ENCODE peak calls at places on chromosomes 12 and 14, in four cellular contexts. One of them, this sample, is unnamed.
A peak's percentile ranks its signal among the peaks of the same experiment; 100 is the strongest.

GRCh38 chr14:99754141-99755067 is 38.8 kb upstream of the EML1 start:
- DNase-seq in WTC11: no peak
- DNase-seq in HepG2: no peak
- DNase-seq in K562: no peak
- DNase-seq in this sample: no peak

GRCh38 chr12:8011331-8011730 is 21.2 kb upstream of the FOXJ2 start:
- DNase-seq in K562: no peak
- DNase-seq in HepG2: no peak
- DNase-seq in WTC11: no peak
- DNase-seq in this sample: no peak

GRCh38 chr12:103725398-103725797 is 115.6 kb downstream of the NT5DC3 start:
- DNase-seq in HepG2: no peak
- DNase-seq in K562: no peak
- DNase-seq in WTC11: no peak
- DNase-seq in this sample: no peak

GRCh38 chr14:56482306-56482705 is 97.3 kb upstream of the TMEM260 start:
- DNase-seq in HepG2: no peak
- DNase-seq in K562: peak; percentile 11
- DNase-seq in WTC11: peak; percentile 58
- DNase-seq in this sample: no peak

GRCh38 chr12:26666286-26666685 is 166.7 kb downstream of the ITPR2 start:
- DNase-seq in HepG2: no peak
- DNase-seq in K562: no peak
- DNase-seq in WTC11: no peak
- DNase-seq in this sample: no peak

GRCh38 chr12:84502907-84503787 is 409.5 kb downstream of the SLC6A15 start:
- DNase-seq in HepG2: peak; percentile 16
- DNase-seq in WTC11: peak; percentile 71
- DNase-seq in K562: peak; percentile 8
- DNase-seq in this sample: no peak

GRCh38 chr12:77344651-77345050 is 279.3 kb upstream of the E2F7 start:
- DNase-seq in WTC11: no peak
- DNase-seq in K562: no peak
- DNase-seq in HepG2: no peak
- DNase-seq in this sample: no peak

GRCh38 chr12:42299392-42300308 is 26.2 kb downstream of the ZCRB1 start:
- DNase-seq in HepG2: no peak
- DNase-seq in K562: no peak
- DNase-seq in WTC11: no peak
- DNase-seq in this sample: peak; percentile 97

GRCh38 chr12:7001921-7002591 is 16.2 kb downstream of the LPCAT3 start:
- DNase-seq in HepG2: no peak
- DNase-seq in WTC11: no peak
- DNase-seq in K562: no peak
- DNase-seq in this sample: no peak

GRCh38 chr12:34298971-34299801 is 276.9 kb downstream of the ALG10 start:
- DNase-seq in K562: no peak
- DNase-seq in HepG2: no peak
- DNase-seq in WTC11: no peak
- DNase-seq in this sample: no peak

GRCh38 chr14:71716371-71716770 is 215.9 kb upstream of the RGS6 start:
- DNase-seq in K562: no peak
- DNase-seq in WTC11: no peak
- DNase-seq in HepG2: no peak
- DNase-seq in this sample: no peak

GRCh38 chr14:57420986-57421385 is 30.6 kb downstream of the NAA30 start:
- DNase-seq in WTC11: no peak
- DNase-seq in K562: no peak
- DNase-seq in HepG2: no peak
- DNase-seq in this sample: no peak

GRCh38 chr12:2294651-2295475 is 242.1 kb downstream of the CACNA1C start:
- DNase-seq in HepG2: no peak
- DNase-seq in K562: no peak
- DNase-seq in WTC11: no peak
- DNase-seq in this sample: no peak

GRCh38 chr14:43119672-43120071 is 1387.4 kb downstream of the FSCB start:
- DNase-seq in HepG2: no peak
- DNase-seq in WTC11: no peak
- DNase-seq in K562: no peak
- DNase-seq in this sample: no peak

GRCh38 chr14:41641690-41642089 is 35.0 kb downstream of the LRFN5 start:
- DNase-seq in K562: no peak
- DNase-seq in HepG2: no peak
- DNase-seq in WTC11: no peak
- DNase-seq in this sample: no peak

GRCh38 chr14:78970677-78971076 is 800.5 kb downstream of the NRXN3 start:
- DNase-seq in HepG2: no peak
- DNase-seq in K562: no peak
- DNase-seq in WTC11: no peak
- DNase-seq in this sample: no peak

GRCh38 chr12:6424848-6425247 is 19.9 kb upstream of the CD27 start:
- DNase-seq in WTC11: no peak
- DNase-seq in K562: peak; percentile 54
- DNase-seq in HepG2: no peak
- DNase-seq in this sample: no peak

GRCh38 chr12:39777465-39777864 is 157.9 kb upstream of the ABCD2 start:
- DNase-seq in K562: no peak
- DNase-seq in HepG2: no peak
- DNase-seq in WTC11: no peak
- DNase-seq in this sample: no peak

GRCh38 chr12:19125325-19125724 is 4.2 kb upstream of the PLEKHA5 start:
- DNase-seq in HepG2: no peak
- DNase-seq in WTC11: no peak
- DNase-seq in K562: no peak
- DNase-seq in this sample: no peak

GRCh38 chr12:96036765-96037455 is 1.5 kb upstream of the LTA4H start:
- DNase-seq in K562: no peak
- DNase-seq in WTC11: no peak
- DNase-seq in HepG2: no peak
- DNase-seq in this sample: no peak

GRCh38 chr12:85358715-85359114 is 78.7 kb downstream of the ALX1 start:
- DNase-seq in HepG2: no peak
- DNase-seq in K562: no peak
- DNase-seq in WTC11: no peak
- DNase-seq in this sample: no peak

GRCh38 chr12:110269622-110270124 is 11.4 kb upstream of the ATP2A2 start:
- DNase-seq in K562: peak; percentile 71
- DNase-seq in HepG2: no peak
- DNase-seq in WTC11: no peak
- DNase-seq in this sample: no peak

GRCh38 chr12:94134226-94134795 is 14.1 kb upstream of the PLXNC1 start:
- DNase-seq in K562: peak; percentile 73
- DNase-seq in HepG2: peak; percentile 47
- DNase-seq in WTC11: no peak
- DNase-seq in this sample: no peak

GRCh38 chr12:20212036-20212435 is 156.3 kb upstream of the PDE3A start:
- DNase-seq in K562: no peak
- DNase-seq in WTC11: no peak
- DNase-seq in HepG2: no peak
- DNase-seq in this sample: no peak

GRCh38 chr12:129964826-129965457 is 61.1 kb upstream of the TMEM132D start:
- DNase-seq in WTC11: no peak
- DNase-seq in HepG2: no peak
- DNase-seq in K562: no peak
- DNase-seq in this sample: no peak

GRCh38 chr12:65765436-65765813 is 58.9 kb upstream of the HMGA2 start:
- DNase-seq in K562: no peak
- DNase-seq in HepG2: no peak
- DNase-seq in WTC11: no peak
- DNase-seq in this sample: no peak

GRCh38 chr14:67572608-67573007 is 27.5 kb downstream of the PIGH start:
- DNase-seq in WTC11: no peak
- DNase-seq in K562: no peak
- DNase-seq in HepG2: no peak
- DNase-seq in this sample: no peak
- TF ChIP-seq ETV6 in WTC11: no peak
- TF ChIP-seq ETV6 in K562: no peak
- TF ChIP-seq ETV6 in HepG2: no peak
- TF ChIP-seq ETV6 in this sample: no peak

DNA sequence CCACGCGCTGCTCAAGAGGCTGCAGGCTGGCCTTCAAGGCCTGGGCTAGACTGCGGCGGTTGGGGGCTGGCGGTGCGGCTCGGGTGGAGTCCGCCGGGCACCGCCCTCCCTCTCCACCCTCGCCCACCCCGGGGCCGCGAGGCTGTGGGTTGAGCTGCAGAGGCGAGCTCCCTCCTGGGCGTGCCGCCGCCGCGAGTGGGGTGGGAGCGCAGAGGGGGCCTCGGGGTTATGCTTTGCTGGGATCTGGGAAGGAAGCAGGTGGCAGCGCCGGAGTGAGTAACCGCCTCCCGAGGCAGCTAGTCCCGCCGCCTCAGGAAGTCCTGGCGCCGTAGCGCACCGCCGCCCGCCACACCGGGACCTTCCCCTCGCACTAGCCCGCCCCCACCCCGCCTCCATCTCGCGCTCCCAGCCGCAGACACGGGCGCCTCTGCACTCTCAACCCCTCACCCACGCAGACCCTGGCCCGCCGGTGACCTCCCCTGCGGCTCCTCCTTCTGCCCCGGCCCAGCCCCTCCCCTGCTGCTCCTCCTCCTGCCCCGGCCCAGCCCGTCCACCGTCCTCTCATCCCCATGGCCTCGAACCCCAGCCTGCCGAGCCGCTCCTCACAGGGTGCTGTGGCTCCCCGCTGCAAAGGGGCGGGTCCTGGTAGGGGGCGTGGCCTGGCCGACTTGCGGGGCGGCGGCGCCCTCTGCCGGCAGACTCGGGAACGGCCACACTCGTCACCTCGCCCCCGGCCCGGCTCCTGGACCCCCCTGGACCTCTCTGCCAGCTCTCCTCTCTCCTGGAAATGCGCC is 16.6 kb downstream of the TAMALIN start:
- DNase-seq in WTC11: peak; percentile 92
- DNase-seq in K562: peak; percentile 90
- DNase-seq in HepG2: peak; percentile 59
- DNase-seq in this sample: no peak
- TF ChIP-seq ETV6 in WTC11: no peak
- TF ChIP-seq ETV6 in K562: no peak
- TF ChIP-seq ETV6 in HepG2: no peak
- TF ChIP-seq ETV6 in this sample: no peak

DNA sequence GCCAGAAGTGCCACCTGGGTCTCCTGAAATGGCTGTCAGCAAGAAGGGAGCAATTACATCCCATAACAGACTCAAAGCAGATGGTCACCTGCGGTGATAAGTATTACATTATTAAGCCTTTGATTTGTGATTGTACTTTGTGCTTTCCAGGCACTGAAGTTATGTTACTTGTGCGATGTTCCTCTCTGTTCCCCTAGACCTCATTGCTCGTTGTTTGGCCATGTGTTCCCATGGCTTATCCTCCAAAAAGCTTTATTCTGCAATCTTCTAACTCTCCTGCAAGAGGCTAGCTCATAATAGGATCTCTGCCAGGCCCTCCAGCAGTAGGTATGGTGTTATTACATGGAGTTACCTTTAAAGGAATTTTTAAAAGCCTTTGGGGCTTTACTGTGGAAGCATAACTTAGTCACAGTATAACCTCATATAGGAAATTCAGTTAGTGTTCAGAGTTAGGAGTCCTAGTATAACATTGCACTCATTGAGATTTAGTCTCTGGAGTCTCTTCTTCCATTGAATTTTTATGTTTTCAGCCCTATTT is 292.2 kb downstream of the RAD51B start:
- DNase-seq in HepG2: no peak
- DNase-seq in K562: no peak
- DNase-seq in WTC11: no peak
- DNase-seq in this sample: no peak
- TF ChIP-seq ETV6 in HepG2: no peak
- TF ChIP-seq ETV6 in K562: no peak
- TF ChIP-seq ETV6 in WTC11: no peak
- TF ChIP-seq ETV6 in this sample: no peak

DNA sequence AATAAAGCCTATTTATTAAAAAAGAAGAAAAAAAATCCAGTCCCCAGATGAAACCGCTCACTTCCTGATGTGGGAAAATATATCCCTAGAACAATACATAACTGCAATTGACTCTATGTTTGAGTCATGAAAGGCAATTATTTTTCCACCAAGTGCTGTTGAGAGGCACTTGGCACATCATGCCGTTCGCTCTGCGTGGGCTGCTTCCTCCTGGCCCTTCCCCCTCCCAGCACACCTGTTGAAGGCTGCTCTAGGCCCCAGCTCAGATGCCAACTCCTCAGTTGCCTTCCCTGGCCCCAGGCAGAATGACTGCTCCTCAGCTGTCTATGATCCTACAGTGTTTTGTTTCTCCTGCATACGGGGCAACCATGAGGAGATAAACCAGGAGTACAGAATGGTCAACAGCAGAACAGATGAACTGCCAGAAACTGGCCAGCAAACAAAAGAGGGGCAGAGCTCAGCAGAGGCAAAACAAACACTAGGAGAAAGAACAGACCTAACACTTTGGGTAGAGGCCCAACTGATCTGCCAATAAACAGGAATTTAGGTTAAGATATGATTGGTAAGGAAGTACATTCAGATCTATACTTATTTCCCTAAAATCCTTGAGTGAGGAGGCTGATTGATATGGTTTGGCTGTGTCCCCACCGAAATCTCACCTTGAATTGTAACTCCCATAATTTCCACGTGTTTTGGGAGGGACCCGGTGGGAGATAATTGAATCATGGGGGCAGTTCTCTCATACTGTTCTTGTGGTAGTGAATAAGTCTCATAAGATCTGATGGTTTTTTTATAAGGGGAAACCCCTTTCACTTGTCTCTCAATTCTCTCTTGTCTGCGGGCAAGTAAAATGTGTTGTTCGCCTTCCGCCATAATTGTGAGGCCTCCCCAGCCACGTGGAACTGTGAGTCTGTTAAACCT is 58.7 kb downstream of the SLC38A1 start:
- DNase-seq in K562: no peak
- DNase-seq in HepG2: peak; percentile 11
- DNase-seq in WTC11: no peak
- DNase-seq in this sample: peak; percentile 68
- TF ChIP-seq ETV6 in K562: no peak
- TF ChIP-seq ETV6 in HepG2: no peak
- TF ChIP-seq ETV6 in WTC11: no peak
- TF ChIP-seq ETV6 in this sample: peak; percentile 89

DNA sequence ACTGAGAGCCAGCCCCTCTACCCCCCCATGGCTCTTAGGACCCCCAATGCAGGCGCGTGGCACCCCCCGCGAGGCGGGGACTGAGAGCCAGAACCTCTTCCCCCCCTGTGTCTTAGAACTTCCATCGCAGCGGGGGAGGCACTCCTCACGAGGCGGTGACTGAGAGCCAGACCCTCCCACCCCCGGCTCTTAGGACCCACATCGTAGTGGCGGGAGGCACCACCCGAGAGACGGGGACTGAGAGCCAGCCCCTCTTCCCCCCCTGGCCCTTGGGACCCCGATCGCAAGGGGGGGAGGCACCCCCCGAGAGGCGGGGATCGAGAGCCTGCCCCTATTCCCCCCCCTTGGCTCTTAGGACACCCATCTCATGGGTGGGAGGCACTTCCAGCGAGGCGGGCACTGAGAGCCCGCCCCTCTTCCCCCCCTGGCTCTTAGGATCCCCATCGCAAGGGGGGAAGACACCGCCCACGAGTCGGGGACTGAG is 44.7 kb downstream of the DDX11 start:
- DNase-seq in HepG2: no peak
- DNase-seq in WTC11: peak; percentile 26
- DNase-seq in K562: peak; percentile 50
- DNase-seq in this sample: no peak
- TF ChIP-seq ETV6 in HepG2: no peak
- TF ChIP-seq ETV6 in WTC11: no peak
- TF ChIP-seq ETV6 in K562: no peak
- TF ChIP-seq ETV6 in this sample: no peak

This sample was measured in GM12878.